ENCODE peak calls at places on chromosomes 3 and 15, in six cellular contexts. Z is AG09309, A is heart right ventricle, L is Caco-2, C is uterus, X is epithelial cell of esophagus. Y is an unnamed sample.
A peak's percentile ranks its signal among the peaks of the same experiment; 100 is the strongest.

GRCh38 chr3:193693774-193694173 is 100.8 kb downstream of the OPA1 start:
- DNase-seq in L (no peak), X (no peak), A (no peak), Z (no peak), C (no peak), Y (no peak)

GRCh38 chr3:140323561-140323960 is 354.3 kb upstream of the TRIM42 start:
- DNase-seq in L (no peak), A (no peak), X (no peak), Z (no peak), C (no peak), Y (no peak)

GRCh38 chr3:183442994-183443393 is 14.6 kb upstream of the MCF2L2 start:
- DNase-seq in X (no peak), Z (no peak), L (no peak), A (no peak), C (no peak), Y (no peak)

GRCh38 chr15:38073278-38073930 is 139.0 kb downstream of the TMCO5A start:
- DNase-seq in C (no peak), L (no peak), A (peak; percentile 55), Z (no peak), X (no peak), Y (no peak)

GRCh38 chr15:49424954-49425353 is 1.9 kb downstream of the FGF7 start:
- DNase-seq in A (no peak), X (no peak), C (no peak), Z (no peak), L (no peak), Y (no peak)

GRCh38 chr15:93289951-93290350 is 200.9 kb upstream of the RGMA start:
- DNase-seq in L (no peak), C (no peak), A (no peak), Z (no peak), X (no peak), Y (no peak)

GRCh38 chr15:80480909-80481308 is 76.7 kb downstream of the ARNT2 start:
- DNase-seq in Z (peak; percentile 89), X (peak; percentile 81), L (no peak), C (peak; percentile 79), A (peak; percentile 58), Y (no peak)

GRCh38 chr3:135240426-135240825 is 445.4 kb downstream of the EPHB1 start:
- DNase-seq in X (no peak), L (no peak), A (no peak), C (no peak), Z (no peak), Y (no peak)

GRCh38 chr3:147389265-147390175 is 16.8 kb downstream of the ZIC4 start:
- DNase-seq in C (no peak), X (no peak), L (no peak), A (no peak), Z (no peak), Y (no peak)

GRCh38 chr3:112776000-112776399 is 70.7 kb downstream of the CD200R1L start:
- DNase-seq in C (no peak), L (no peak), X (peak; percentile 98), Z (no peak), A (no peak), Y (no peak)

GRCh38 chr3:107988464-107989156 is 102.2 kb downstream of the CD47 start:
- DNase-seq in A (peak; percentile 32), C (no peak), L (no peak), X (peak; percentile 80), Z (no peak), Y (no peak)

GRCh38 chr15:83709246-83709645 is 55.3 kb downstream of the ADAMTSL3 start:
- DNase-seq in Z (no peak), X (no peak), C (no peak), L (no peak), A (no peak), Y (no peak)

GRCh38 chr3:42653560-42654330 is at the start of gene ZBTB47:
- DNase-seq in L (no peak), Z (no peak), C (peak; percentile 60), A (peak; percentile 72), X (peak; percentile 32), Y (no peak)

GRCh38 chr3:29693863-29694262 is 413.0 kb downstream of the RBMS3 start:
- DNase-seq in A (no peak), Z (peak; percentile 89), X (peak; percentile 79), L (peak; percentile 80), C (no peak), Y (peak; percentile 31)

GRCh38 chr3:156535162-156535627 is 19.7 kb downstream of the SSR3 start:
- DNase-seq in X (peak; percentile 98), L (peak; percentile 79), A (peak; percentile 73), C (peak; percentile 68), Z (peak; percentile 98), Y (no peak)
- H3K4me3 ChIP-seq in X (no peak overlapping the region), L (no peak overlapping the region), A (no peak overlapping the region), C (no peak overlapping the region), Z (no peak overlapping the region), Y (no peak overlapping the region)

GRCh38 chr15:69078638-69079037 is 64.1 kb downstream of the NOX5 start:
- DNase-seq in L (no peak), C (no peak), X (no peak), A (no peak), Z (no peak), Y (no peak)

GRCh38 chr15:69074843-69075224 is 60.3 kb downstream of the NOX5 start:
- DNase-seq in L (no peak), A (no peak), C (no peak), Z (no peak), X (no peak), Y (no peak)

GRCh38 chr15:69071265-69071664 is 56.8 kb downstream of the NOX5 start:
- DNase-seq in L (no peak), X (no peak), C (no peak), Z (no peak), A (no peak), Y (no peak)

GRCh38 chr15:69075467-69075866 is 61.0 kb downstream of the NOX5 start:
- DNase-seq in X (no peak), A (no peak), Z (no peak), L (no peak), C (no peak), Y (no peak)

DNA sequence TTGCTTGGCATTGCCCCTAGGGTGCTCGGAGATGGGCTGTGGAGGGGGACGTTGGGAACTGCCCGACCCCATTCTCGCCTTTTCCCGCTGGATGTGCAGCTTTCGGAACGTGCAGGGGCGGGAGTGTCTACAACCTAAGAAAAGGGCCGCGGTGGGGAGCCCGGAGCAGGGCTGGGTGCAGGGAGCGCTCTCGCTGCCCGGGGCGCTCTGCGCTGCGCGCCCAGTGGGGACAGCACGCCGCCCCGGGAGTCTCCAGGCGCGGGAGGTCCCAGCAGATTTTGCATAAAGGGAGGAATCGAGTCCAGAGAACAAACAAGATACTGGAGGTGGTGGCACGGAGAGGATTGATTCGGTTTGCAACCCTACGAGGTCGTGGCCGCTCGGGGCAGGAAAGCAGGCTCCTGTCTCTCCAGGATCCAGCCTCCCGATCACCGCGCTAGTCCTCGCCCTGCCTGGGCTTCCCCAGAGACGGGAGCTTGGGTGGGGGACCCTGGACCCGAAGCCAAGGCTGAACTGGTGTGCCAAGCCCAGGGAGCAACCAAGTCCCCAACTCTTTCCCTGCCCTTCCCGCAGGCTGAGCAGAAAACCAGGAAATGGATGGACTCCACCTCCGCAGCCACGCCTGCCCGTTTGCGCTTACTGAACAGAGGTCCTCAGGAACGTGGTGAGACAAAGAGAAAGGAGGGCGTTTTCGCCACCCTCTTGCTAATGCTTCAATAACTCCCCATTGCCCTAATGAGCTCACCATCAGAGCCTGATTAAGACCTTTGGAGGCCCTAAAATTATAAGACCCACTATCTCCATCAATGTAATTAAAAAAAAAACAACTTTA is 59.7 kb downstream of the NOX5 start:
- DNase-seq in C (peak; percentile 42), A (peak; percentile 62), Z (no peak), X (peak; percentile 70), L (peak; percentile 75), Y (no peak)
- H3K4me3 ChIP-seq in C (peak overlapping the region; percentile 47), A (peak overlapping the region; percentile 52), Z (peak overlapping the region; percentile 78), X (peak overlapping the region; percentile 63), L (peak overlapping the region; percentile 79), Y (peak overlapping the region; percentile 33)

GRCh38 chr15:89812126-89812846 is 2.4 kb downstream of the ANPEP start:
- DNase-seq in C (no peak), X (no peak), Z (no peak), L (no peak), A (no peak), Y (no peak)

GRCh38 chr15:89812847-89813320 is 1.8 kb downstream of the ANPEP start:
- DNase-seq in Z (no peak), A (no peak), L (no peak), X (no peak), C (no peak), Y (no peak)

GRCh38 chr15:89814112-89814742 is 425 bp downstream of the ANPEP start:
- DNase-seq in X (no peak), A (no peak), C (no peak), Z (no peak), L (no peak), Y (no peak)

GRCh38 chr15:89815769-89816168 is 1.1 kb upstream of the ANPEP start:
- DNase-seq in X (no peak), A (no peak), C (no peak), Z (no peak), L (no peak), Y (no peak)

GRCh38 chr15:89813381-89814111 is 1.1 kb downstream of the ANPEP start:
- DNase-seq in X (no peak), L (no peak), Z (no peak), C (no peak), A (no peak), Y (no peak)
- H3K4me3 ChIP-seq in X (no peak overlapping the region), L (no peak overlapping the region), Z (peak overlapping the region; percentile 80), C (no peak overlapping the region), A (peak overlapping the region; percentile 41), Y (no peak overlapping the region)

GRCh38 chr3:15299036-15299435 is 33.4 kb downstream of the SH3BP5 start:
- DNase-seq in C (peak; percentile 37), X (no peak), A (no peak), L (no peak), Z (no peak), Y (no peak)

GRCh38 chr3:15300318-15301078 is 31.9 kb downstream of the SH3BP5 start:
- DNase-seq in L (no peak), C (no peak), A (no peak), Z (peak; percentile 50), X (peak; percentile 87), Y (no peak)

GRCh38 chr3:15298504-15298903 is 33.9 kb downstream of the SH3BP5 start:
- DNase-seq in Z (no peak), X (no peak), L (no peak), A (no peak), C (no peak), Y (no peak)

GRCh38 chr3:15295506-15295905 is 36.9 kb downstream of the SH3BP5 start:
- DNase-seq in Z (no peak), X (peak; percentile 22), C (no peak), A (peak; percentile 65), L (no peak), Y (no peak)

GRCh38 chr3:15297592-15298350 is 34.6 kb downstream of the SH3BP5 start:
- DNase-seq in X (no peak), L (no peak), A (no peak), Z (no peak), C (no peak), Y (no peak)
- H3K4me3 ChIP-seq in X (no peak overlapping the region), L (no peak overlapping the region), A (no peak overlapping the region), Z (no peak overlapping the region), C (no peak overlapping the region), Y (no peak overlapping the region)